ENCODE peak calls at places on chromosome 7, in five cellular contexts. One of them, this sample, is unnamed.

GRCh38 chr7:28408105-28408973 is 4.0 kb upstream of the CREB5 start:
- DNase-seq in ovary: peak; percentile 23
- DNase-seq in GM12864: no peak
- DNase-seq in RKO: peak; percentile 53
- DNase-seq in brain microvascular endothelial cell: no peak
- DNase-seq in this sample: no peak

GRCh38 chr7:22726849-22727792 is at the start of gene IL6:
- DNase-seq in ovary: peak; percentile 86
- DNase-seq in GM12864: no peak
- DNase-seq in RKO: no peak
- DNase-seq in brain microvascular endothelial cell: peak; percentile 94
- DNase-seq in this sample: peak; percentile 1

GRCh38 chr7:19107392-19108147 is 9.9 kb downstream of the TWIST1 start:
- DNase-seq in ovary: peak; percentile 23
- DNase-seq in GM12864: no peak
- DNase-seq in RKO: no peak
- DNase-seq in brain microvascular endothelial cell: peak; percentile 60
- DNase-seq in this sample: no peak

GRCh38 chr7:53237344-53237913 is 202.0 kb downstream of the POM121L12 start:
- DNase-seq in ovary: no peak
- DNase-seq in GM12864: no peak
- DNase-seq in RKO: no peak
- DNase-seq in brain microvascular endothelial cell: no peak
- DNase-seq in this sample: no peak

GRCh38 chr7:48301201-48301600 is 129.9 kb downstream of the ABCA13 start:
- DNase-seq in ovary: no peak
- DNase-seq in GM12864: no peak
- DNase-seq in RKO: no peak
- DNase-seq in brain microvascular endothelial cell: no peak
- DNase-seq in this sample: no peak

GRCh38 chr7:130338233-130338632 is 6.4 kb upstream of the CPA5 start:
- DNase-seq in ovary: no peak
- DNase-seq in GM12864: no peak
- DNase-seq in RKO: no peak
- DNase-seq in brain microvascular endothelial cell: no peak
- DNase-seq in this sample: no peak

GRCh38 chr7:30596043-30596641 is 1.5 kb downstream of the GARS1 start:
- DNase-seq in ovary: no peak
- DNase-seq in GM12864: no peak
- DNase-seq in RKO: peak; percentile 67
- DNase-seq in brain microvascular endothelial cell: peak; percentile 23
- DNase-seq in this sample: peak; percentile 53

GRCh38 chr7:137449016-137449415 is 105.5 kb upstream of the PTN start:
- DNase-seq in ovary: no peak
- DNase-seq in GM12864: no peak
- DNase-seq in RKO: no peak
- DNase-seq in brain microvascular endothelial cell: no peak
- DNase-seq in this sample: no peak

GRCh38 chr7:26531926-26532325 is 240.3 kb downstream of the SNX10 start:
- DNase-seq in ovary: no peak
- DNase-seq in GM12864: no peak
- DNase-seq in RKO: no peak
- DNase-seq in brain microvascular endothelial cell: no peak
- DNase-seq in this sample: no peak

GRCh38 chr7:116940689-116941088 is 12.6 kb upstream of the ST7 start:
- DNase-seq in ovary: no peak
- DNase-seq in GM12864: no peak
- DNase-seq in RKO: no peak
- DNase-seq in brain microvascular endothelial cell: no peak
- DNase-seq in this sample: no peak

GRCh38 chr7:139231513-139232376 is 708 bp downstream of the UBN2 start:
- DNase-seq in ovary: peak; percentile 47
- DNase-seq in GM12864: no peak
- DNase-seq in RKO: peak; percentile 80
- DNase-seq in brain microvascular endothelial cell: peak; percentile 15
- DNase-seq in this sample: no peak

GRCh38 chr7:150964593-150965111 is 13.5 kb downstream of the KCNH2 start:
- DNase-seq in ovary: no peak
- DNase-seq in GM12864: no peak
- DNase-seq in RKO: no peak
- DNase-seq in brain microvascular endothelial cell: no peak
- DNase-seq in this sample: no peak

GRCh38 chr7:150737265-150738055 is at the start of gene GIMAP5:
- DNase-seq in ovary: no peak
- DNase-seq in GM12864: no peak
- DNase-seq in RKO: no peak
- DNase-seq in brain microvascular endothelial cell: no peak
- DNase-seq in this sample: no peak

GRCh38 chr7:29116361-29116760 is 30.0 kb downstream of the CPVL start:
- DNase-seq in ovary: no peak
- DNase-seq in GM12864: no peak
- DNase-seq in RKO: no peak
- DNase-seq in brain microvascular endothelial cell: no peak
- DNase-seq in this sample: no peak